ENCODE peak calls at places on chromosomes 11 and 22, in four cellular contexts. E is K562, W is HepG2, G is GM12878. J is an unnamed sample.

GRCh38 chr11:23772081-23772480 is 724.8 kb upstream of the LUZP2 start:
- DNase-seq in E (no peak), G (no peak), W (no peak), J (no peak)

GRCh38 chr11:65078151-65078550 is 5.7 kb downstream of the CDCA5 start:
- DNase-seq in E (peak), G (no peak), W (peak), J (peak)

GRCh38 chr11:24239016-24239720 is 257.7 kb upstream of the LUZP2 start:
- DNase-seq in E (no peak), W (no peak), G (no peak), J (no peak)

GRCh38 chr22:42261266-42261665 is 9.2 kb downstream of the TCF20 start:
- DNase-seq in W (no peak), G (no peak), E (no peak), J (no peak)

GRCh38 chr22:21942407-21942895 is 10.2 kb downstream of the PPM1F start:
- DNase-seq in W (no peak), E (no peak), G (no peak), J (no peak)

GRCh38 chr11:116879789-116880402 is 42.5 kb upstream of the APOA1 start:
- DNase-seq in E (no peak), G (peak), W (peak), J (no peak)

GRCh38 chr22:19797086-19797485 is 36.5 kb downstream of the TBX1 start:
- DNase-seq in E (peak), W (no peak), G (no peak), J (no peak)

GRCh38 chr11:96188625-96189006 is 154.4 kb downstream of the MAML2 start:
- DNase-seq in E (no peak), W (peak), G (peak), J (no peak)

GRCh38 chr11:71093783-71094182 is 158.6 kb downstream of the SHANK2 start:
- DNase-seq in W (no peak), G (no peak), E (no peak), J (no peak)

GRCh38 chr11:130212431-130212961 is 52.9 kb downstream of the ST14 start:
- DNase-seq in E (no peak), W (no peak), G (no peak), J (peak)

GRCh38 chr22:48376428-48376827 is 1451.2 kb downstream of the BRD1 start:
- DNase-seq in W (no peak), E (no peak), G (no peak), J (no peak)

GRCh38 chr11:41146326-41146725 is 313.1 kb downstream of the LRRC4C start:
- DNase-seq in W (no peak), E (no peak), G (no peak), J (no peak)
- TF ChIP-seq NR2C2 in W (no peak), E (no peak), G (no peak), J (no peak)

GRCh38 chr11:124717786-124718634 is 21.7 kb upstream of the NRGN start:
- DNase-seq in E (no peak), G (no peak), W (peak), J (peak)
- TF ChIP-seq CREB1 in E (no peak), G (no peak), W (no peak), J (no peak)

GRCh38 chr11:1300569-1301187 is 8.8 kb downstream of the TOLLIP start:
- DNase-seq in W (no peak), G (no peak), E (no peak), J (no peak)

GRCh38 chr11:1301220-1302000 is 8.0 kb downstream of the TOLLIP start:
- DNase-seq in E (no peak), W (no peak), G (no peak), J (no peak)

GRCh38 chr11:1298695-1299492 is 10.5 kb downstream of the TOLLIP start:
- DNase-seq in G (no peak), E (no peak), W (peak), J (no peak)

GRCh38 chr11:1300121-1300520 is 9.3 kb downstream of the TOLLIP start:
- DNase-seq in E (no peak), G (no peak), W (no peak), J (no peak)

DNA sequence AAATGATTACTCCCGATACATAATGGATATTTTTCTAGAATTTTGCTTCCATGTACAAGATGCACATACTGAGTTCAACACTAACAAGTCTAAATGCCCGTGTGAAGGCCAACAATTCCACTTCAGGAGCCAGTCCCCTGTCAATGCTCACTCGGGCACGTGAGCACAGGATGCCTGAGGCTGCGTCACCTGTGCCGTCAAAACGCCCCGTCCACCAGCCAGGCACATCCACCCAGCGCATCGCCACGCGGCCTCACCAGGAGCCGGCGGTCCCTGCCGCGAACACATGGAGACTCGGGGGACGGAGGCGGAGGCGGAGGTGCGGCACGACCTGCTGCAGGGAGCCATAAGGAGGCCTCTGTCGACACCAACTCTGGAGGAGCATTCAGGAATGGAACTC is 9.8 kb downstream of the TOLLIP start:
- DNase-seq in W (no peak), E (no peak), G (no peak), J (no peak)
- TF ChIP-seq NR2C2 in W (no peak), E (no peak), G (no peak), J (no peak)

GRCh38 chr22:38868286-38868721 is 3.7 kb downstream of the CBX6 start:
- DNase-seq in G (no peak), E (no peak), W (no peak), J (no peak)
- TF ChIP-seq CREB1 in G (no peak), E (no peak), W (no peak), J (no peak)

GRCh38 chr11:47688101-47688500 is 27.1 kb downstream of the AGBL2 start:
- DNase-seq in G (no peak), W (no peak), E (no peak), J (no peak)
- TF ChIP-seq NR2C2 in G (no peak), W (no peak), E (no peak), J (no peak)

DNA sequence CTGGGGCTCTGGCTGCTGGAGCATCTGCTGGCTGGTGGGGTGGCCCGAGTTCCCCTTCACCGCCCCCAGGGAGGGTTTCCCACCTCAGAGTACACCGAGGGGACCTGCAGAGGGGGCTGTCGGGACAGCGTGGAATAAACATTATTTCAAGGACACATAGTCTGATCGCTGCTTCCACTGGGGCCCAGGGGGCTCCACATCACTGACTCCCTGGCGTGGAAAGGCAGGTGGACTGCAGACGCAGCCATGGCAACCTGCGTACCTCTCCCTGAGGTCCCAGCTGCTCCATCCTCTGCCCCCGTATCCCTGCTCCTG is 21.6 kb downstream of the TRMU start:
- DNase-seq in E (no peak), G (no peak), W (no peak), J (no peak)
- TF ChIP-seq CREB1 in E (no peak), G (no peak), W (no peak), J (no peak)

GRCh38 chr22:35344956-35345690 is 35.8 kb upstream of the HMOX1 start:
- DNase-seq in E (no peak), G (no peak), W (no peak), J (no peak)
- TF ChIP-seq NR2C2 in E (no peak), G (no peak), W (no peak), J (no peak)

GRCh38 chr11:2206291-2206690 is 34.7 kb upstream of the TH start:
- DNase-seq in W (no peak), G (no peak), E (no peak), J (peak)
- TF ChIP-seq CREB1 in W (no peak), G (no peak), E (no peak), J (no peak)

GRCh38 chr11:33303541-33303940 is 46.4 kb downstream of the HIPK3 start:
- DNase-seq in E (no peak), G (no peak), W (no peak), J (no peak)
- TF ChIP-seq NR2C2 in E (no peak), G (no peak), W (no peak), J (no peak)

J was measured in WTC11.